ENCODE peak calls at places on chromosomes 6 and 20, in five cellular contexts. One of them, this sample, is unnamed.

GRCh38 chr6:157025459-157025858 is 248.3 kb downstream of the ARID1B start:
- DNase-seq in fibroblast of pulmonary artery: peak
- DNase-seq in substantia nigra: no peak
- DNase-seq in T-helper 1 cell: no peak
- DNase-seq in foreskin fibroblast: no peak
- DNase-seq in this sample: no peak

GRCh38 chr6:124400600-124400999 is 561.6 kb upstream of the RNF217 start:
- DNase-seq in T-helper 1 cell: no peak
- DNase-seq in substantia nigra: no peak
- DNase-seq in foreskin fibroblast: no peak
- DNase-seq in fibroblast of pulmonary artery: no peak
- DNase-seq in this sample: no peak

GRCh38 chr20:2206957-2207769 is 88.6 kb upstream of the TGM3 start:
- DNase-seq in substantia nigra: peak
- DNase-seq in T-helper 1 cell: peak
- DNase-seq in foreskin fibroblast: peak
- DNase-seq in fibroblast of pulmonary artery: peak
- DNase-seq in this sample: peak

GRCh38 chr6:36169023-36170007 is 27.2 kb upstream of the BRPF3 start:
- DNase-seq in substantia nigra: no peak
- DNase-seq in fibroblast of pulmonary artery: no peak
- DNase-seq in foreskin fibroblast: no peak
- DNase-seq in T-helper 1 cell: no peak
- DNase-seq in this sample: no peak

GRCh38 chr20:46388201-46388836 is 18.1 kb downstream of the ELMO2 start:
- DNase-seq in substantia nigra: no peak
- DNase-seq in fibroblast of pulmonary artery: no peak
- DNase-seq in foreskin fibroblast: no peak
- DNase-seq in T-helper 1 cell: no peak
- DNase-seq in this sample: no peak

GRCh38 chr6:5202941-5203340 is 57.8 kb downstream of the LYRM4 start:
- DNase-seq in foreskin fibroblast: no peak
- DNase-seq in substantia nigra: no peak
- DNase-seq in fibroblast of pulmonary artery: no peak
- DNase-seq in T-helper 1 cell: no peak
- DNase-seq in this sample: no peak

GRCh38 chr20:61536671-61537070 is 284.6 kb downstream of the CDH4 start:
- DNase-seq in foreskin fibroblast: no peak
- DNase-seq in T-helper 1 cell: no peak
- DNase-seq in substantia nigra: no peak
- DNase-seq in fibroblast of pulmonary artery: no peak
- DNase-seq in this sample: no peak

GRCh38 chr20:44053046-44053445 is 133.9 kb downstream of the JPH2 start:
- DNase-seq in foreskin fibroblast: no peak
- DNase-seq in substantia nigra: no peak
- DNase-seq in fibroblast of pulmonary artery: no peak
- DNase-seq in T-helper 1 cell: no peak
- DNase-seq in this sample: no peak

GRCh38 chr6:134421496-134421895 is 103.6 kb upstream of the SGK1 start:
- DNase-seq in foreskin fibroblast: peak
- DNase-seq in T-helper 1 cell: no peak
- DNase-seq in fibroblast of pulmonary artery: peak
- DNase-seq in substantia nigra: no peak
- DNase-seq in this sample: no peak

GRCh38 chr6:111477481-111477938 is 5.5 kb downstream of the REV3L start:
- DNase-seq in foreskin fibroblast: peak
- DNase-seq in substantia nigra: no peak
- DNase-seq in T-helper 1 cell: no peak
- DNase-seq in fibroblast of pulmonary artery: no peak
- DNase-seq in this sample: no peak

GRCh38 chr6:160431231-160431630 is 83.1 kb downstream of the SLC22A3 start:
- DNase-seq in fibroblast of pulmonary artery: peak
- DNase-seq in substantia nigra: no peak
- DNase-seq in T-helper 1 cell: no peak
- DNase-seq in foreskin fibroblast: peak
- DNase-seq in this sample: no peak

GRCh38 chr20:57690525-57690924 is 19.3 kb downstream of the PMEPA1 start:
- DNase-seq in substantia nigra: no peak
- DNase-seq in foreskin fibroblast: no peak
- DNase-seq in fibroblast of pulmonary artery: no peak
- DNase-seq in T-helper 1 cell: no peak
- DNase-seq in this sample: no peak

GRCh38 chr20:11553603-11554002 is 364.1 kb upstream of the BTBD3 start:
- DNase-seq in foreskin fibroblast: peak
- DNase-seq in fibroblast of pulmonary artery: peak
- DNase-seq in substantia nigra: no peak
- DNase-seq in T-helper 1 cell: no peak
- DNase-seq in this sample: no peak

GRCh38 chr20:31869942-31870702 is at the start of the genes DUSP15 and TTLL9:
- DNase-seq in T-helper 1 cell: peak
- DNase-seq in fibroblast of pulmonary artery: no peak
- DNase-seq in foreskin fibroblast: peak
- DNase-seq in substantia nigra: peak
- DNase-seq in this sample: no peak

GRCh38 chr6:43733471-43734293 is 36.3 kb upstream of the VEGFA start:
- DNase-seq in fibroblast of pulmonary artery: no peak
- DNase-seq in substantia nigra: no peak
- DNase-seq in foreskin fibroblast: no peak
- DNase-seq in T-helper 1 cell: no peak
- DNase-seq in this sample: peak

GRCh38 chr6:15796844-15797243 is 134.0 kb upstream of the DTNBP1 start:
- DNase-seq in fibroblast of pulmonary artery: no peak
- DNase-seq in T-helper 1 cell: no peak
- DNase-seq in foreskin fibroblast: no peak
- DNase-seq in substantia nigra: no peak
- DNase-seq in this sample: no peak

GRCh38 chr6:22906091-22906549 is 336.8 kb downstream of the HDGFL1 start:
- DNase-seq in foreskin fibroblast: peak
- DNase-seq in substantia nigra: no peak
- DNase-seq in T-helper 1 cell: no peak
- DNase-seq in fibroblast of pulmonary artery: peak
- DNase-seq in this sample: no peak

GRCh38 chr20:21571841-21572690 is 58.2 kb upstream of the NKX2-2 start:
- DNase-seq in T-helper 1 cell: no peak
- DNase-seq in foreskin fibroblast: peak
- DNase-seq in substantia nigra: peak
- DNase-seq in fibroblast of pulmonary artery: peak
- DNase-seq in this sample: no peak

GRCh38 chr20:49633023-49633422 is 65.1 kb upstream of the PTGIS start:
- DNase-seq in foreskin fibroblast: no peak
- DNase-seq in fibroblast of pulmonary artery: no peak
- DNase-seq in substantia nigra: no peak
- DNase-seq in T-helper 1 cell: no peak
- DNase-seq in this sample: no peak

GRCh38 chr6:148200302-148200701 is 142.3 kb upstream of the SASH1 start:
- DNase-seq in substantia nigra: peak
- DNase-seq in foreskin fibroblast: no peak
- DNase-seq in T-helper 1 cell: no peak
- DNase-seq in fibroblast of pulmonary artery: no peak
- DNase-seq in this sample: no peak

GRCh38 chr6:42049116-42049809 is 1.1 kb upstream of the TAF8 start:
- DNase-seq in T-helper 1 cell: peak
- DNase-seq in foreskin fibroblast: no peak
- DNase-seq in fibroblast of pulmonary artery: no peak
- DNase-seq in substantia nigra: no peak
- DNase-seq in this sample: no peak

GRCh38 chr6:122838060-122838780 is 49.2 kb downstream of the SMPDL3A start:
- DNase-seq in substantia nigra: no peak
- DNase-seq in fibroblast of pulmonary artery: peak
- DNase-seq in T-helper 1 cell: no peak
- DNase-seq in foreskin fibroblast: peak
- DNase-seq in this sample: no peak

GRCh38 chr20:57194154-57194553 is 72.3 kb downstream of the BMP7 start:
- DNase-seq in substantia nigra: no peak
- DNase-seq in T-helper 1 cell: no peak
- DNase-seq in fibroblast of pulmonary artery: no peak
- DNase-seq in foreskin fibroblast: no peak
- DNase-seq in this sample: no peak

GRCh38 chr20:19882446-19882845 is 124.4 kb downstream of the RIN2 start:
- DNase-seq in T-helper 1 cell: no peak
- DNase-seq in substantia nigra: no peak
- DNase-seq in foreskin fibroblast: no peak
- DNase-seq in fibroblast of pulmonary artery: no peak
- DNase-seq in this sample: no peak

GRCh38 chr6:20479075-20479871 is 55.0 kb upstream of the CDKAL1 start:
- DNase-seq in T-helper 1 cell: no peak
- DNase-seq in fibroblast of pulmonary artery: no peak
- DNase-seq in foreskin fibroblast: no peak
- DNase-seq in substantia nigra: no peak
- DNase-seq in this sample: no peak

GRCh38 chr6:74755196-74755595 is 450.7 kb downstream of the COL12A1 start:
- DNase-seq in substantia nigra: no peak
- DNase-seq in foreskin fibroblast: no peak
- DNase-seq in fibroblast of pulmonary artery: no peak
- DNase-seq in T-helper 1 cell: no peak
- DNase-seq in this sample: no peak

GRCh38 chr6:75656479-75656878 is 54.8 kb downstream of the SENP6 start:
- DNase-seq in T-helper 1 cell: no peak
- DNase-seq in fibroblast of pulmonary artery: no peak
- DNase-seq in foreskin fibroblast: no peak
- DNase-seq in substantia nigra: no peak
- DNase-seq in this sample: no peak

GRCh38 chr6:135147637-135148592 is 33.2 kb upstream of the MYB start:
- DNase-seq in substantia nigra: no peak
- DNase-seq in T-helper 1 cell: no peak
- DNase-seq in foreskin fibroblast: peak
- DNase-seq in fibroblast of pulmonary artery: no peak
- DNase-seq in this sample: no peak

GRCh38 chr20:44496976-44497375 is 21.3 kb downstream of the TTPAL start:
- DNase-seq in fibroblast of pulmonary artery: peak
- DNase-seq in substantia nigra: no peak
- DNase-seq in foreskin fibroblast: peak
- DNase-seq in T-helper 1 cell: no peak
- DNase-seq in this sample: no peak

GRCh38 chr6:30397697-30398096 is 52.7 kb downstream of the RPP21 start:
- DNase-seq in foreskin fibroblast: no peak
- DNase-seq in fibroblast of pulmonary artery: no peak
- DNase-seq in substantia nigra: no peak
- DNase-seq in T-helper 1 cell: no peak
- DNase-seq in this sample: no peak

GRCh38 chr20:35648836-35649235 is 15.9 kb downstream of the CPNE1 start:
- DNase-seq in fibroblast of pulmonary artery: peak
- DNase-seq in T-helper 1 cell: no peak
- DNase-seq in substantia nigra: no peak
- DNase-seq in foreskin fibroblast: no peak
- DNase-seq in this sample: no peak

GRCh38 chr6:149489967-149490366 is 5.2 kb upstream of the ZC3H12D start:
- DNase-seq in substantia nigra: no peak
- DNase-seq in foreskin fibroblast: no peak
- DNase-seq in T-helper 1 cell: no peak
- DNase-seq in fibroblast of pulmonary artery: no peak
- DNase-seq in this sample: no peak

GRCh38 chr20:8860011-8860495 is 208.8 kb upstream of the PLCB4 start:
- DNase-seq in T-helper 1 cell: no peak
- DNase-seq in substantia nigra: no peak
- DNase-seq in foreskin fibroblast: peak
- DNase-seq in fibroblast of pulmonary artery: peak
- DNase-seq in this sample: no peak

GRCh38 chr6:109051301-109051700 is 43.3 kb downstream of the SESN1 start:
- DNase-seq in fibroblast of pulmonary artery: no peak
- DNase-seq in T-helper 1 cell: no peak
- DNase-seq in foreskin fibroblast: no peak
- DNase-seq in substantia nigra: no peak
- DNase-seq in this sample: no peak

GRCh38 chr6:75934643-75935472 is 137.6 kb downstream of the IMPG1 start:
- DNase-seq in substantia nigra: peak
- DNase-seq in fibroblast of pulmonary artery: peak
- DNase-seq in T-helper 1 cell: no peak
- DNase-seq in foreskin fibroblast: peak
- DNase-seq in this sample: no peak

GRCh38 chr20:62018437-62019143 is 47.1 kb downstream of the TAF4 start:
- DNase-seq in fibroblast of pulmonary artery: no peak
- DNase-seq in foreskin fibroblast: no peak
- DNase-seq in substantia nigra: no peak
- DNase-seq in T-helper 1 cell: no peak
- DNase-seq in this sample: no peak

GRCh38 chr20:56393133-56393472 is 658 bp downstream of the CSTF1 start:
- DNase-seq in fibroblast of pulmonary artery: peak
- DNase-seq in T-helper 1 cell: no peak
- DNase-seq in substantia nigra: no peak
- DNase-seq in foreskin fibroblast: no peak
- DNase-seq in this sample: no peak

GRCh38 chr20:50658804-50659380 is 32.5 kb downstream of the RIPOR3 start:
- DNase-seq in substantia nigra: no peak
- DNase-seq in T-helper 1 cell: no peak
- DNase-seq in fibroblast of pulmonary artery: peak
- DNase-seq in foreskin fibroblast: peak
- DNase-seq in this sample: no peak